ENCODE peak calls at places on chromosomes 1 and 21, in five cellular contexts. One of them, this sample, is unnamed.
A peak's percentile ranks its signal among the peaks of the same experiment; 100 is the strongest.

GRCh38 chr1:43847290-43847689 is 86.3 kb upstream of the ARTN start:
- DNase-seq in heart right ventricle: no peak
- DNase-seq in suprapubic skin: no peak
- DNase-seq in heart left ventricle: no peak
- DNase-seq in fibroblast of lung: no peak
- DNase-seq in this sample: no peak

GRCh38 chr1:19920132-19920710 is 3.2 kb downstream of the PLA2G2E start:
- DNase-seq in heart right ventricle: no peak
- DNase-seq in suprapubic skin: no peak
- DNase-seq in heart left ventricle: no peak
- DNase-seq in fibroblast of lung: no peak
- DNase-seq in this sample: no peak

GRCh38 chr1:152878042-152878441 is at the start of gene SMCP:
- DNase-seq in heart right ventricle: no peak
- DNase-seq in suprapubic skin: no peak
- DNase-seq in heart left ventricle: no peak
- DNase-seq in fibroblast of lung: no peak
- DNase-seq in this sample: peak; percentile 41

GRCh38 chr1:246043556-246043955 is 463.5 kb downstream of the SMYD3 start:
- DNase-seq in heart right ventricle: no peak
- DNase-seq in suprapubic skin: no peak
- DNase-seq in heart left ventricle: no peak
- DNase-seq in fibroblast of lung: peak; percentile 36
- DNase-seq in this sample: no peak

GRCh38 chr1:35660581-35661473 is 19.5 kb upstream of the PSMB2 start:
- DNase-seq in heart right ventricle: no peak
- DNase-seq in suprapubic skin: no peak
- DNase-seq in heart left ventricle: no peak
- DNase-seq in fibroblast of lung: peak; percentile 65
- DNase-seq in this sample: peak; percentile 21

GRCh38 chr1:178091986-178092745 is 1.7 kb upstream of the RASAL2 start:
- DNase-seq in heart right ventricle: no peak
- DNase-seq in suprapubic skin: no peak
- DNase-seq in heart left ventricle: no peak
- DNase-seq in fibroblast of lung: peak; percentile 40
- DNase-seq in this sample: no peak

GRCh38 chr1:241817331-241817792 is 30.6 kb upstream of the EXO1 start:
- DNase-seq in heart right ventricle: no peak
- DNase-seq in suprapubic skin: no peak
- DNase-seq in heart left ventricle: no peak
- DNase-seq in fibroblast of lung: peak; percentile 91
- DNase-seq in this sample: no peak

GRCh38 chr21:36337099-36337509 is 17.1 kb downstream of the MORC3 start:
- DNase-seq in heart right ventricle: no peak
- DNase-seq in suprapubic skin: no peak
- DNase-seq in heart left ventricle: no peak
- DNase-seq in fibroblast of lung: peak; percentile 58
- DNase-seq in this sample: no peak

GRCh38 chr21:42575111-42575510 is 61.5 kb downstream of the SLC37A1 start:
- DNase-seq in heart right ventricle: no peak
- DNase-seq in suprapubic skin: peak; percentile 48
- DNase-seq in heart left ventricle: no peak
- DNase-seq in fibroblast of lung: no peak
- DNase-seq in this sample: no peak

GRCh38 chr1:74753104-74753503 is 20.2 kb downstream of the TYW3 start:
- DNase-seq in heart right ventricle: no peak
- DNase-seq in suprapubic skin: no peak
- DNase-seq in heart left ventricle: no peak
- DNase-seq in fibroblast of lung: no peak
- DNase-seq in this sample: no peak

GRCh38 chr1:156004843-156005593 is 15.7 kb downstream of the SSR2 start:
- DNase-seq in heart right ventricle: no peak
- DNase-seq in suprapubic skin: no peak
- DNase-seq in heart left ventricle: no peak
- DNase-seq in fibroblast of lung: no peak
- DNase-seq in this sample: no peak

GRCh38 chr21:36218691-36219090 is 62.1 kb downstream of the DOP1B start:
- DNase-seq in heart right ventricle: no peak
- DNase-seq in suprapubic skin: no peak
- DNase-seq in heart left ventricle: no peak
- DNase-seq in fibroblast of lung: no peak
- DNase-seq in this sample: no peak

GRCh38 chr1:226405411-226405988 is 2.4 kb downstream of the PARP1 start:
- DNase-seq in heart right ventricle: no peak
- DNase-seq in suprapubic skin: peak; percentile 38
- DNase-seq in heart left ventricle: no peak
- DNase-seq in fibroblast of lung: no peak
- DNase-seq in this sample: peak; percentile 66

GRCh38 chr1:153651771-153652170 is 6.7 kb upstream of the SNAPIN start:
- DNase-seq in heart right ventricle: no peak
- DNase-seq in suprapubic skin: peak; percentile 20
- DNase-seq in heart left ventricle: no peak
- DNase-seq in fibroblast of lung: no peak
- DNase-seq in this sample: no peak

GRCh38 chr1:173429517-173430477 is 47.3 kb upstream of the PRDX6 start:
- DNase-seq in heart right ventricle: peak; percentile 81
- DNase-seq in suprapubic skin: peak; percentile 92
- DNase-seq in heart left ventricle: peak; percentile 91
- DNase-seq in fibroblast of lung: peak; percentile 96
- DNase-seq in this sample: peak; percentile 71

GRCh38 chr21:32371913-32372314 is 20.9 kb downstream of the URB1 start:
- DNase-seq in heart right ventricle: no peak
- DNase-seq in suprapubic skin: peak; percentile 65
- DNase-seq in heart left ventricle: no peak
- DNase-seq in fibroblast of lung: peak; percentile 64
- DNase-seq in this sample: no peak

GRCh38 chr1:114278911-114279310 is 125.2 kb upstream of the SYT6 start:
- DNase-seq in heart right ventricle: no peak
- DNase-seq in suprapubic skin: no peak
- DNase-seq in heart left ventricle: no peak
- DNase-seq in fibroblast of lung: no peak
- DNase-seq in this sample: no peak

GRCh38 chr1:68113961-68114360 is 63.5 kb upstream of the DIRAS3 start:
- DNase-seq in heart right ventricle: no peak
- DNase-seq in suprapubic skin: no peak
- DNase-seq in heart left ventricle: no peak
- DNase-seq in fibroblast of lung: no peak
- DNase-seq in this sample: no peak

GRCh38 chr21:41508415-41509205 is 652 bp upstream of the TMPRSS2 start:
- DNase-seq in heart right ventricle: no peak
- DNase-seq in suprapubic skin: no peak
- DNase-seq in heart left ventricle: no peak
- DNase-seq in fibroblast of lung: no peak
- DNase-seq in this sample: no peak

DNA sequence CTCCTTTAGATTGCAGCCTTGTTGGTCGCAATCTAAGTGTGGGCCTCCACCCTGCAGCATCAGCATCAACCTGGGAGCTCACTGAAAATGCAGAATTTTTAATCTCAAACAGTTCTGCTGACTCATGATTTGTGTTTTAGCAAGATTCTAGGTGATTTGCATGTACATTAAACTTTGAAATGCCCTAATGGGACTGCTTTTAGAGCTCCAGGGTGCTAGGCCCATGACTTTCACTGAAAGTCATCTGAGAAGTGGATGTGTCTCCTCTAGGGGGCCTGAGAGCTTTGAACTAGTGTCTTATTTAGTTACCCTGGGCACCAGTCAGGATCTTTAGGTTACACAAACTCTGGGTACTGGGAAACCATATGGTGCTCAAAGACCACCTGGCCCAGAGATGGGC is 9.0 kb downstream of the TRIM67 start:
- DNase-seq in heart right ventricle: no peak
- DNase-seq in suprapubic skin: no peak
- DNase-seq in heart left ventricle: no peak
- DNase-seq in fibroblast of lung: no peak
- DNase-seq in this sample: no peak
- TF ChIP-seq CTCF in heart right ventricle: no peak
- TF ChIP-seq CTCF in suprapubic skin: no peak
- TF ChIP-seq CTCF in heart left ventricle: no peak
- TF ChIP-seq CTCF in fibroblast of lung: no peak
- TF ChIP-seq CTCF in this sample: peak; percentile 3

GRCh38 chr1:95232646-95233320 is 1.2 kb upstream of the RWDD3 start:
- DNase-seq in heart right ventricle: no peak
- DNase-seq in suprapubic skin: no peak
- DNase-seq in heart left ventricle: no peak
- DNase-seq in fibroblast of lung: no peak
- DNase-seq in this sample: no peak

GRCh38 chr1:95233321-95233736 is 681 bp upstream of the RWDD3 start:
- DNase-seq in heart right ventricle: peak; percentile 51
- DNase-seq in suprapubic skin: no peak
- DNase-seq in heart left ventricle: peak; percentile 58
- DNase-seq in fibroblast of lung: peak; percentile 30
- DNase-seq in this sample: peak; percentile 4

GRCh38 chr1:95236784-95237575 is 3.0 kb downstream of the RWDD3 start:
- DNase-seq in heart right ventricle: no peak
- DNase-seq in suprapubic skin: no peak
- DNase-seq in heart left ventricle: no peak
- DNase-seq in fibroblast of lung: peak; percentile 70
- DNase-seq in this sample: no peak

GRCh38 chr1:95233737-95234493 is at the start of gene RWDD3:
- DNase-seq in heart right ventricle: peak; percentile 96
- DNase-seq in suprapubic skin: peak; percentile 92
- DNase-seq in heart left ventricle: peak; percentile 96
- DNase-seq in fibroblast of lung: peak; percentile 85
- DNase-seq in this sample: peak; percentile 94

GRCh38 chr1:95238304-95238703 is 4.3 kb downstream of the RWDD3 start:
- DNase-seq in heart right ventricle: no peak
- DNase-seq in suprapubic skin: no peak
- DNase-seq in heart left ventricle: no peak
- DNase-seq in fibroblast of lung: no peak
- DNase-seq in this sample: no peak
- H3K4me3 ChIP-seq in heart right ventricle: no peak overlapping the region
- H3K4me3 ChIP-seq in suprapubic skin: no peak overlapping the region
- H3K4me3 ChIP-seq in heart left ventricle: no peak overlapping the region
- H3K4me3 ChIP-seq in fibroblast of lung: no peak overlapping the region
- H3K4me3 ChIP-seq in this sample: no peak overlapping the region

GRCh38 chr1:158649052-158649451 is 37.5 kb downstream of the SPTA1 start:
- DNase-seq in heart right ventricle: no peak
- DNase-seq in suprapubic skin: no peak
- DNase-seq in heart left ventricle: no peak
- DNase-seq in fibroblast of lung: no peak
- DNase-seq in this sample: peak; percentile 2
- TF ChIP-seq CTCF in heart right ventricle: peak; percentile 29
- TF ChIP-seq CTCF in suprapubic skin: no peak
- TF ChIP-seq CTCF in heart left ventricle: peak; percentile 19
- TF ChIP-seq CTCF in fibroblast of lung: no peak
- TF ChIP-seq CTCF in this sample: peak; percentile 6

DNA sequence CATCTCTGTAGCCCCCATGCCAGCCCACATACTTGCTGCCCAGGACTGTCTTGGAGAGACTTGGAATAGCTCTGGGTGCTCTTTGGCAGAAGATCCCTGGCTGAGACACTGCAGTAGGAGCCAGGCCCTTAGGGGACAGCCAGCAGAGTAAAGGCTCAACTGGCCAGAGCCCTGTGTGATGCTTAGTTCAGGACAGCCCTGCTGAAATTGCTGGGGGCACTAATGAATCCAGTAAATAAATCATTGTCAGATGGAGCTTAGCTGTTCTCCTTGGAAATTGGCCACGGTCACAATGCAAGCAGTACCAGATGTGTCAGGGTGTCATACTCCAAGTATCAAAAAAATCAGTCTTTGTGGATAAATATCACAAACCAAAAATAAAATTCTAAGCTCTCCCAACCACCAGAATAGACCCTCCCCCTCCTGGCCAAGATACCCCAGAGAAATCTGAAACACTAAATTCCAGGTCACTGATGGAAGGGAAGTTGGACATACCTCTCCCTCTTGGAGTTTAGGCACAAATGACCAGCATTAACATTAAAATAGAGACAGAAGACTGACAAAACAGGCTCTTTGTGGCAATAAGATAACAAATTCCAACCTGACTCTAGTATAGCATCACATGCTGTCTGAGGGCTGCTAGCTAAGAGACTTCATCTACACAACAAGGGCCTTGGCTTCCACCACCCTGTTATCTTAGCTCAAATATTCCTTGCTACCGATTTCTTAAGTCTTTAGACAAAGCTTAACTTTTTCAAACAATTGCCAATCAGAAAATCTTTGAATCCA is 83.2 kb upstream of the DNAH14 start:
- DNase-seq in heart right ventricle: no peak
- DNase-seq in suprapubic skin: no peak
- DNase-seq in heart left ventricle: no peak
- DNase-seq in fibroblast of lung: no peak
- DNase-seq in this sample: no peak
- H3K4me3 ChIP-seq in heart right ventricle: no peak overlapping the region
- H3K4me3 ChIP-seq in suprapubic skin: no peak overlapping the region
- H3K4me3 ChIP-seq in heart left ventricle: no peak overlapping the region
- H3K4me3 ChIP-seq in fibroblast of lung: no peak overlapping the region
- H3K4me3 ChIP-seq in this sample: no peak overlapping the region

This sample was measured in GM12865.